ENCODE peak calls at places on chromosomes 11 and 22, in four cellular contexts. I, M, Y and B are unnamed samples.

GRCh38 chr22:48705917-48706605 is 1121.6 kb downstream of the BRD1 start:
- DNase-seq in Y (no peak), I (no peak), M (no peak), B (peak; percentile 35)

GRCh38 chr22:42702675-42703074 is 18.0 kb downstream of the A4GALT start:
- DNase-seq in Y (no peak), M (no peak), I (no peak), B (peak; percentile 34)

GRCh38 chr11:45158891-45159605 is 12.6 kb downstream of the PRDM11 start:
- DNase-seq in Y (no peak), I (no peak), M (no peak), B (peak; percentile 55)

GRCh38 chr11:125166347-125166841 is 1.8 kb downstream of the PKNOX2 start:
- DNase-seq in M (no peak), I (no peak), Y (no peak), B (peak; percentile 90)

GRCh38 chr11:68839953-68840641 is 1.6 kb downstream of the CPT1A start:
- DNase-seq in I (no peak), Y (no peak), M (no peak), B (no peak)

GRCh38 chr11:107182983-107183382 is 164.7 kb upstream of the GUCY1A2 start:
- DNase-seq in Y (peak; percentile 8), M (no peak), I (no peak), B (peak; percentile 13)

GRCh38 chr11:126544311-126545056 is 189.0 kb downstream of the ST3GAL4 start:
- DNase-seq in I (no peak), M (no peak), Y (peak; percentile 2), B (peak; percentile 78)

GRCh38 chr11:70307176-70307575 is 36.7 kb downstream of the PPFIA1 start:
- DNase-seq in M (no peak), I (no peak), Y (no peak), B (peak; percentile 84)

GRCh38 chr11:96333076-96333744 is 9.8 kb downstream of the MAML2 start:
- DNase-seq in I (no peak), M (no peak), Y (no peak), B (no peak)

GRCh38 chr11:62805991-62806441 is 776 bp upstream of the NXF1 start:
- DNase-seq in M (no peak), Y (no peak), I (no peak), B (no peak)

GRCh38 chr11:28878025-28878424 is 769.8 kb downstream of the METTL15 start:
- DNase-seq in Y (peak; percentile 83), I (no peak), M (no peak), B (no peak)

GRCh38 chr11:76980196-76980595 is 54.0 kb upstream of the B3GNT6 start:
- DNase-seq in M (no peak), Y (no peak), I (no peak), B (no peak)

GRCh38 chr11:47453365-47453764 is 4.4 kb upstream of the RAPSN start:
- DNase-seq in M (no peak), Y (no peak), I (no peak), B (no peak)

GRCh38 chr11:123159146-123159857 is 35.7 kb downstream of the CLMP start:
- DNase-seq in Y (peak; percentile 73), M (no peak), I (no peak), B (no peak)

GRCh38 chr22:40023226-40023925 is 28.6 kb downstream of the FAM83F start:
- DNase-seq in I (no peak), Y (no peak), M (no peak), B (peak; percentile 68)

GRCh38 chr11:22666700-22667439 is 459 bp downstream of the GAS2 start:
- DNase-seq in Y (no peak), I (no peak), M (no peak), B (no peak)

GRCh38 chr11:61277186-61277972 is 17.7 kb downstream of the VWCE start:
- DNase-seq in I (no peak), M (no peak), Y (no peak), B (no peak)

GRCh38 chr11:35143509-35144102 is 4.6 kb downstream of the CD44 start:
- DNase-seq in Y (peak; percentile 46), M (no peak), I (no peak), B (no peak)

GRCh38 chr22:38228873-38229740 is 27.3 kb downstream of the MAFF start:
- DNase-seq in M (no peak), I (peak; percentile 51), Y (peak; percentile 88), B (peak; percentile 95)

GRCh38 chr11:11157201-11157600 is 195.8 kb downstream of the CSNK2A3 start:
- DNase-seq in M (no peak), I (peak; percentile 21), Y (no peak), B (peak; percentile 51)

GRCh38 chr11:27242591-27242990 is 120.4 kb downstream of the CCDC34 start:
- DNase-seq in Y (peak; percentile 52), I (no peak), M (no peak), B (no peak)

GRCh38 chr11:119101367-119101758 is 290 bp downstream of the DPAGT1 start:
- DNase-seq in M (no peak), I (no peak), Y (no peak), B (peak; percentile 66)

GRCh38 chr11:44526438-44526837 is 39.0 kb upstream of the CD82 start:
- DNase-seq in I (no peak), Y (no peak), M (no peak), B (no peak)

GRCh38 chr22:47240116-47240515 is 477.7 kb downstream of the TBC1D22A start:
- DNase-seq in I (no peak), M (no peak), Y (no peak), B (no peak)

GRCh38 chr11:116400081-116400480 is 372.7 kb downstream of the BUD13 start:
- DNase-seq in Y (no peak), M (no peak), I (no peak), B (no peak)

GRCh38 chr11:59560290-59560701 is 49.0 kb downstream of the OR4D9 start:
- DNase-seq in M (peak; percentile 93), I (peak; percentile 85), Y (peak; percentile 82), B (peak; percentile 82)

GRCh38 chr11:63945482-63946163 is 6.8 kb downstream of the NAA40 start:
- DNase-seq in I (peak; percentile 36), M (no peak), Y (peak; percentile 64), B (peak; percentile 91)

GRCh38 chr11:3867209-3868071 is 12.0 kb downstream of the STIM1 start:
- DNase-seq in M (peak; percentile 66), I (no peak), Y (peak; percentile 45), B (no peak)

GRCh38 chr22:38952382-38952993 is 4.9 kb upstream of the APOBEC3A start:
- DNase-seq in I (no peak), M (no peak), Y (no peak), B (no peak)

GRCh38 chr11:64018310-64018709 is 17.4 kb upstream of the FLRT1 start:
- DNase-seq in I (no peak), M (no peak), Y (no peak), B (no peak)

GRCh38 chr22:45583504-45583903 is 80.8 kb downstream of the FBLN1 start:
- DNase-seq in I (no peak), Y (no peak), M (no peak), B (peak; percentile 62)

GRCh38 chr22:45584121-45584570 is 81.5 kb downstream of the FBLN1 start:
- DNase-seq in Y (no peak), M (no peak), I (no peak), B (peak; percentile 93)

GRCh38 chr22:45582236-45582954 is 79.7 kb downstream of the FBLN1 start:
- DNase-seq in M (no peak), Y (no peak), I (no peak), B (peak; percentile 67)

GRCh38 chr22:45581549-45582080 is 78.9 kb downstream of the FBLN1 start:
- DNase-seq in Y (no peak), M (no peak), I (no peak), B (peak; percentile 50)

DNA sequence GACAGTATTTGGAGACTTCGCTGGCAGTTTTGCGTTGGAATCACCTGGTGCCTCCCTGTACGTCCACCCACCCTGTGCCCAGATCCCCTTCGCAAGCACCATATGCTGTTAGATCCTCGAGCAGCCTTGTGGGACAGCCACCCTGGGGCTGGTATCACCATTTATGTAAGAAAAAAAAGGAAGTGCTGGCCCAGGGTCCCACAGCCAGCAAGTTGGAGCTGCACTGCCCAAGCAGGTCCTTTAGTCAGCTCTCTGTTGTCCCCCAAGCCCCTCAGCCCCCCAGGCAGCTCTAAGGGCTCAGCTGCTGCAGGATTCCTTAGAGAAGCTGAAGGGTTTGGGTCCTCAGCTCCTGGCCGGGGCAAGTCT is 80.3 kb downstream of the FBLN1 start:
- DNase-seq in Y (no peak), M (no peak), I (no peak), B (peak; percentile 10)
- H3K4me2 ChIP-seq in Y (no peak overlapping the region), M (no peak overlapping the region), I (no peak overlapping the region), B (no peak overlapping the region)

GRCh38 chr11:721347-721912 is 15.4 kb downstream of the EPS8L2 start:
- DNase-seq in M (no peak), I (no peak), Y (no peak), B (peak; percentile 79)
- H3K4me2 ChIP-seq in M (peak overlapping the region; percentile 84), I (no peak overlapping the region), Y (no peak overlapping the region), B (no peak overlapping the region)

DNA sequence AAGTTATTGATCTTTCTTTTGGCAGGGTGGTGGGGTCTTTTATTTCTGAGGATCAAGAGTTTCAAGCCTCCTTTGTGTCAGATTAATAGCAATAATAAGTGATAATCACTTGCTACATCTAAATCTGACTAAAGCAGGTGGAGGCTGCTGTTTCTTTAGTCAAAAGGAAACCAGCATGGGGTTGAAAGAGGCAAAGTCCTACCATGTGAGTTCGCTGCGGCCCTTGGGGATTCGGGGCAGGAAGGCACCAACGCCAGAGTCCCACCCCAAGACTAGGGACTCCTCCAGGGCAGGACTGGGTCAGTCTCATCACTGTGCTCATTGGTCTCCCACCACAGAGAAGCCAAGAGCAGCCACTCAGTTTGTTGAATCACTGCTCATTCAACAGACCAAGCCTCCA is 73.0 kb downstream of the TENM4 start:
- DNase-seq in I (no peak), Y (no peak), M (no peak), B (no peak)
- H3K4me2 ChIP-seq in I (no peak overlapping the region), Y (no peak overlapping the region), M (no peak overlapping the region), B (no peak overlapping the region)

GRCh38 chr22:36368359-36368983 is 19.3 kb downstream of the MYH9 start:
- DNase-seq in I (no peak), Y (peak; percentile 77), M (no peak), B (peak; percentile 82)
- H3K4me2 ChIP-seq in I (peak overlapping the region; percentile 67), Y (peak overlapping the region; percentile 77), M (no peak overlapping the region), B (peak overlapping the region; percentile 66)

DNA sequence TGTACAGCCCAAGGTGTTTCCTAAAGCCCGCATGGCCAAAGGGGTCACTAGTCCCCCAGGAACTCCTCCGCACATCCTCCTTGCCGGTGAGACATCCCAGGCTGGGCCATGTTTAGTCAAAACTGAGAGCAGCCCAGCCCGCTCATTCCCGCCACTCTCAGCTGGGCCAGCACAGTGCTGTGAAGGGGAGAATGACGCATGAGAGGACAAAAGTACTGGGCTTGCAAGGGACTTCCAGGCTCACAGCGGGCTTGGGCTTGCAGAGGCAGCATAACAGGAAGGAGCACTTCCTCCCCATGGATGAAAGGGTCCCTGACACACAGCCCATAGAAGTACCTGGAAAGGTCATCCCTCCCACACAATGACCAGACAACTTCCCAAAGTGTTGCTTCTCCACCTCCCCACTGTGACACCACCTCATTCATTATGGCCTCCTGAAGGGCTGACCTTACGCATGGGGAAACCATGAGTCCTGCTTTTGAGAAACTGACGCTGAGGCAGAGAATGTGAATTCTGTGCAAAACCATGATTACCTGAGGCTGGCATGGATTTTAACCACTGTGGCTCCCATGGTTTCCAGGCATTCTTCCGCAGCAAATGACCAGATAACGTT is 19.1 kb downstream of the ETS1 start:
- DNase-seq in M (no peak), I (no peak), Y (peak; percentile 26), B (peak; percentile 39)
- H3K4me2 ChIP-seq in M (no peak overlapping the region), I (no peak overlapping the region), Y (peak overlapping the region; percentile 38), B (no peak overlapping the region)

DNA sequence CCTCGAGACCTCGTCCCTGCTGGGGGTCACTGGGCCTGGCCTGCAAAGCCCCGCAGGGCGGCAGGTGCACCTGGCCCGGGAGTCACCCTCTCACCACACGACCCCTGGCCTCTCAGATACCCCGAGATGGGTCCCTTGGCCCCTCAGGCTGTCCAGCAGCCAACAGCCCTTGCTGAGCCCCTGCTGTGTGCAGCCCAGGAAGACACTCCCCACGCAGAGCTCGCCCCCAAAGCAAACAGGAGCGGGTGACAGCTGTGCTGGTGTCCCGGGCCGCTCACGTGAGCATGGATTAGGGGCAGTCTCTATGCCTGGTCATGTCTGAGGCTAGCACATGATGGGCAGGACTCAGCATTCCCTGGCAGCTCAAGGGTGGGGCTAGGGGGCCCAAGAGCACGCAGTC is 31.3 kb downstream of the WNT7B start:
- DNase-seq in M (no peak), I (no peak), Y (no peak), B (no peak)
- H3K4me2 ChIP-seq in M (no peak overlapping the region), I (no peak overlapping the region), Y (no peak overlapping the region), B (no peak overlapping the region)